ENCODE peak calls at places on chromosomes 4 and X, in seven cellular contexts. S, U, F, P, N, I and O are unnamed samples.

GRCh38 chrX:150683536-150684146 is 9.6 kb upstream of the MTMR1 start:
- DNase-seq in P (peak), S (peak), I (no peak), F (no peak), N (peak), U (peak), O (no peak)

GRCh38 chr4:3708103-3708510 is 58.1 kb upstream of the ADRA2C start:
- DNase-seq in N (no peak), P (no peak), U (no peak), F (no peak), S (peak), I (peak), O (no peak)

GRCh38 chr4:2364654-2365053 is 53.8 kb downstream of the ZFYVE28 start:
- DNase-seq in S (peak), P (no peak), U (no peak), I (peak), F (peak), N (peak), O (no peak)

GRCh38 chr4:41318839-41319530 is 62.3 kb downstream of the UCHL1 start:
- DNase-seq in P (no peak), U (peak), I (peak), N (no peak), F (peak), S (no peak), O (no peak)

GRCh38 chr4:77819409-77819835 is 254 bp upstream of the CNOT6L start:
- DNase-seq in F (no peak), I (peak), U (no peak), S (peak), N (peak), P (no peak), O (no peak)

GRCh38 chr4:147340111-147340510 is 140.8 kb upstream of the EDNRA start:
- DNase-seq in I (peak), S (peak), N (peak), F (no peak), P (peak), U (no peak), O (peak)

GRCh38 chrX:67555578-67556203 is 11.9 kb downstream of the AR start:
- DNase-seq in N (peak), S (no peak), U (no peak), I (peak), P (peak), F (no peak), O (no peak)

GRCh38 chr4:140133576-140133975 is 20.4 kb downstream of the MAML3 start:
- DNase-seq in S (no peak), P (peak), F (no peak), N (no peak), I (no peak), U (peak), O (no peak)

GRCh38 chrX:123673813-123674212 is 59.0 kb downstream of the THOC2 start:
- DNase-seq in S (no peak), N (peak), I (peak), P (no peak), F (no peak), U (no peak), O (no peak)

GRCh38 chr4:8185280-8185679 is 13.8 kb upstream of the SH3TC1 start:
- DNase-seq in I (peak), N (peak), F (no peak), U (no peak), S (peak), P (peak), O (peak)

GRCh38 chr4:84563002-84563401 is 19.9 kb upstream of the CDS1 start:
- DNase-seq in I (no peak), P (no peak), U (peak), N (no peak), S (no peak), F (no peak), O (no peak)

GRCh38 chr4:183101956-183102480 is 3.0 kb downstream of the WWC2 start:
- DNase-seq in F (no peak), S (no peak), I (no peak), N (no peak), U (no peak), P (no peak), O (no peak)

GRCh38 chrX:150324035-150324728 is 38.9 kb upstream of the MAMLD1 start:
- DNase-seq in P (peak), S (peak), U (peak), I (peak), F (no peak), N (peak), O (peak)

GRCh38 chrX:112877771-112878173 is 37.1 kb upstream of the AMOT start:
- DNase-seq in S (no peak), U (no peak), I (no peak), P (no peak), F (no peak), N (no peak), O (no peak)
- TF ChIP-seq CTCF in S (no peak), U (no peak), I (no peak), P (no peak), F (no peak), N (no peak), O (no peak)

GRCh38 chr4:67713531-67714247 is 12.7 kb upstream of the UBA6 start:
- DNase-seq in P (peak), S (peak), N (peak), I (peak), F (no peak), U (peak), O (no peak)

GRCh38 chr4:67714248-67714583 is 13.3 kb upstream of the UBA6 start:
- DNase-seq in I (no peak), N (no peak), F (no peak), U (no peak), S (no peak), P (no peak), O (no peak)

GRCh38 chr4:67714955-67715354 is 14.0 kb upstream of the UBA6 start:
- DNase-seq in N (no peak), P (no peak), F (no peak), S (no peak), I (no peak), U (no peak), O (no peak)

GRCh38 chr4:67712000-67712625 is 11.2 kb upstream of the UBA6 start:
- DNase-seq in S (no peak), P (no peak), U (peak), F (no peak), I (no peak), N (no peak), O (no peak)

DNA sequence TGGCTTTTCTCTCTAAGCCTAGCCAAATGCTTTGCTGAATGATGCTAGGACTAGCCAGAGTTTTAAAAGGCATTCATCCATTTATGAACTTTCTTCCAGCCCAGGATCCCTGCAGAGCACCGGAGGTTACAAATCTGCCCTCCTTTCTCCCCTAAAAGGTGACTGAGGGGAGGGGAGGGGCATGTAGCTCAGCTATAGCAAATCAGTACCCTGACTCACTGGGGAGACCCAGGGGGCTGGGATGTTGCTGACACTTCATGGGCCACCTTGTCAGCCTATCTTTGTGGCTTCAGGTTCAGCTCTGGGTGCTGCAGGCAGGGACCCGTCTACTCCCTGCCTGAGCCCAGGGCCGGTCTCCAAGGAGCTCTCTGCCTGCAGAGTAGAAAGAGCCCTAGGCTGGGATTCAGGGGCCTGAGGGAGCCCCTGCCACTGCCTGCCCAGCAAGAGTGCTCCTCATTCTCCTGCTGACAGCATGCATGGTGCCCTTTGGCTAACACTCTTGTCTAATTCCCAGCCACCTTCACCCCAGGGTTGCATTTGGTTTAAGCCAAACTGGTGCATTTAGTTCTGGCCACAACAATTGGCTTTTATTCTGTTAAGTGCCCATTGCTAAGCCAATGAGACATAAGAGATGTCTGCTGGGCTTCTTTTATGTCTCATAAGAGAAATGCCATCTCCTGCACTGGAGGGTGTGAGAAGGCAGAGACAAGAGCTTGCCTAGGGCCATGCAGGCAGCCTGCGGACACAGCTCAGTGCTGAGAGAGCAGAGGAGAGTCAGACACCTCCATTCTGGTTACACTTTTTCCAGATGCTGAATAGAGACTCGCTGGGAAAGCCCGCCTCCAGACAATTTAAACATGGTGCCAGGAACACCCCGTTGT is 11.9 kb upstream of the UBA6 start:
- DNase-seq in S (no peak), F (no peak), U (no peak), N (no peak), I (no peak), P (no peak), O (no peak)
- H3K4me3 ChIP-seq in S (no peak), F (no peak), U (no peak), N (no peak), I (no peak), P (no peak), O (no peak)

GRCh38 chr4:55125763-55126541 is 557 bp upstream of the KDR start:
- DNase-seq in S (peak), F (peak), U (no peak), I (peak), P (no peak), N (peak), O (no peak)
- TF ChIP-seq CTCF in S (no peak), F (no peak), U (no peak), I (no peak), P (no peak), N (no peak), O (no peak)

DNA sequence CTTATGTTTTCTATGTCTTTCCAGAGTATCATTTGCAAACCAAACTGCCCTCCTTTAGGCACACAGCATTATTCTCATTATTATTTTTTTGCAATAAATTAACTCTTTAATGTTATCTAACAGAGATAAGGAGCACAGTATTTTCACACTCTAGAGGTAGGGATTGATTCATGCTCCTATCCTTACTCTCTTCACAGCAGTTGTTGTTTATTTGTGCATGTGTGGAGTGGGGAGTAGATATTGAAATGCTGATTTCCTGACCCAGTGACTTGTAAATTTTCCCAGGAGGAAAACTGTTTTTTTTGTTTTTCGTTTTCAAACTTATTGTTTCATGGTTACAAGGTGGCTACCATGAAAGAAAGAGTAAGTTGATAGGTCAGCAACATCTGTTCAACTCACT is 140.0 kb downstream of the NPFFR2 start:
- DNase-seq in U (no peak), N (no peak), F (no peak), P (no peak), S (no peak), I (no peak), O (no peak)
- H3K4me3 ChIP-seq in U (no peak), N (no peak), F (no peak), P (no peak), S (no peak), I (no peak), O (no peak)

DNA sequence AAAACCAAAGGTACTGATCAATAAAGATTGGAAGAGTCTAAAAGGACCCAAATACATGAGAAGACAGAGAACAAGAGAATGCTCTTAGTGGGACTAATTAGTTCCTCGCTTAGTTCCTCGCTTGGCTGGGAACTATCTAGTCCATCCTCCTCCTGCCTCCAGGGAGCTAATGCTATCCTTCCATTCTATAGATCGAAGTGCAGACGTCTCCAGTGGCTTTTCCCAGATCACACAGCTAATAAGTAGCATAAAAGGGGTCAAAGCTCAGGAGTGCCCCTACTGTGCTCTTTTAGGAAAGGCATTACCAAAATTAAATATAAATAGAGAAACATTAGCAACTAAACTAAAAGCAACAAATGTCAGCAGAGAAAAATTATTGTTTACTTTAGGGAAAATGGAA is 42.3 kb upstream of the PPARGC1A start:
- DNase-seq in S (no peak), N (no peak), U (no peak), F (no peak), P (no peak), I (no peak), O (no peak)
- TF ChIP-seq CTCF in S (no peak), N (no peak), U (no peak), F (no peak), P (no peak), I (peak), O (no peak)

GRCh38 chr4:167171928-167172327 is 62.4 kb downstream of the SPOCK3 start:
- DNase-seq in I (no peak), P (no peak), F (no peak), U (no peak), S (no peak), N (no peak), O (no peak)

DNA sequence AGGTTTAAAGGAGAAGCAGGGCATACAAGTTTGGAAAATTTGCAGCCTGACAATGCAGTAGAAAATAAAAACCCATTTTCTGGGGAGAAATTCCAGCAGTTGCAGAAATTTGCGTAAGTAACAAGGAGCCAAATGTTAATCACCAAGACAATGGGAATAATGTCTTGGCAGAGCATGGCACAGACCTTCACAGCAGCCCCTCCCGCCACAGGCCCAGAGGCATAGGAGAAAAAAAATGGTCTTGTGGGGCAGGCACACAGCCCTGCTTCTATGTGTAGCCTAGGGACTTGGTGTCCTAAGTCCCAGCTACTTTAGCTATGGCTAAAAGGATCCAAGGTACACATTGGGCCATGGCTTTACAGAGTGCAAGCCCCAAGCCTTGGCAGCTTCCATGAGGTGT is 65.7 kb downstream of the SPOCK3 start:
- DNase-seq in S (no peak), U (no peak), F (no peak), I (no peak), P (no peak), N (no peak), O (no peak)
- H3K4me3 ChIP-seq in S (no peak), U (no peak), F (no peak), I (no peak), P (no peak), N (no peak), O (no peak)

GRCh38 chr4:99878604-99879003 is 15.6 kb downstream of the LAMTOR3 start:
- DNase-seq in P (no peak), F (no peak), S (no peak), N (no peak), U (no peak), I (no peak), O (no peak)
- TF ChIP-seq CTCF in P (no peak), F (no peak), S (no peak), N (no peak), U (no peak), I (no peak), O (no peak)

GRCh38 chrX:153954618-153955450 is 10.4 kb upstream of the RENBP start:
- DNase-seq in F (no peak), U (no peak), I (no peak), P (no peak), N (no peak), S (no peak), O (no peak)
- H3K4me3 ChIP-seq in F (no peak), U (no peak), I (no peak), P (no peak), N (no peak), S (no peak), O (no peak)

GRCh38 chr4:26785766-26786165 is 74.9 kb upstream of the STIM2 start:
- DNase-seq in S (no peak), F (no peak), P (no peak), N (no peak), U (no peak), I (no peak), O (no peak)

GRCh38 chr4:26788341-26788733 is 72.3 kb upstream of the STIM2 start:
- DNase-seq in P (peak), F (no peak), I (no peak), U (no peak), N (no peak), S (no peak), O (no peak)

GRCh38 chr4:26786916-26787315 is 73.7 kb upstream of the STIM2 start:
- DNase-seq in S (no peak), U (no peak), N (no peak), F (no peak), I (no peak), P (no peak), O (no peak)

GRCh38 chr4:26789208-26789607 is 71.4 kb upstream of the STIM2 start:
- DNase-seq in I (peak), P (no peak), N (no peak), F (no peak), U (no peak), S (no peak), O (no peak)

GRCh38 chr4:26787461-26788340 is 72.9 kb upstream of the STIM2 start:
- DNase-seq in P (peak), N (peak), I (peak), F (peak), S (peak), U (peak), O (peak)
- TF ChIP-seq CTCF in P (no peak), N (peak), I (peak), F (peak), S (peak), U (no peak), O (peak)

GRCh38 chr4:56681849-56682175 is 716 bp upstream of the HOPX start:
- DNase-seq in U (no peak), F (no peak), I (no peak), P (no peak), S (no peak), N (no peak), O (no peak)
- H3K4me3 ChIP-seq in U (peak), F (peak), I (no peak), P (no peak), S (no peak), N (no peak), O (no peak)